ENCODE peak calls at places on chromosomes 13 and 19, in four cellular contexts. Q is astrocyte of the cerebellum, F is mesendoderm, B is heart left ventricle. O is an unnamed sample.

GRCh38 chr19:5064896-5065295 is 96.0 kb downstream of the KDM4B start:
- DNase-seq in Q (no peak), F (no peak), B (no peak), O (no peak)

GRCh38 chr13:109145631-109146030 is 516.2 kb downstream of the MYO16 start:
- DNase-seq in Q (peak), F (peak), B (no peak), O (peak)

GRCh38 chr19:10809693-10810285 is 26.2 kb downstream of the TMED1 start:
- DNase-seq in Q (no peak), F (no peak), B (no peak), O (no peak)

GRCh38 chr19:7115721-7116120 is 46.2 kb downstream of the ZNF557 start:
- DNase-seq in Q (no peak), F (no peak), B (no peak), O (no peak)

GRCh38 chr19:3186377-3186688 is 603 bp downstream of the NCLN start:
- DNase-seq in Q (no peak), F (no peak), B (peak), O (no peak)

GRCh38 chr19:41531438-41532311 is 44.3 kb upstream of the CEACAM21 start:
- DNase-seq in Q (no peak), F (peak), B (peak), O (no peak)

GRCh38 chr19:1289395-1290244 is 3.9 kb downstream of the EFNA2 start:
- DNase-seq in Q (no peak), F (no peak), B (no peak), O (peak)

GRCh38 chr19:52946322-52947310 is 16.1 kb downstream of the ZNF816 start:
- DNase-seq in Q (no peak), F (peak), B (peak), O (peak)

GRCh38 chr19:898663-899062 is 5.4 kb downstream of the RNU6-9 start:
- DNase-seq in Q (no peak), F (no peak), B (no peak), O (peak)

GRCh38 chr13:29849071-29849541 is 1.3 kb downstream of the UBL3 start:
- DNase-seq in Q (no peak), F (peak), B (no peak), O (peak)

GRCh38 chr13:68927387-68928026 is 1180.1 kb upstream of the ATXN8OS start:
- DNase-seq in Q (peak), F (peak), B (no peak), O (peak)

GRCh38 chr13:24261566-24261965 is 47.8 kb upstream of the C1QTNF9 start:
- DNase-seq in Q (no peak), F (no peak), B (no peak), O (no peak)

GRCh38 chr19:18023596-18024212 is 15.7 kb downstream of the ARRDC2 start:
- DNase-seq in Q (no peak), F (no peak), B (peak), O (peak)

GRCh38 chr19:30105316-30105715 is 163.3 kb downstream of the URI1 start:
- DNase-seq in Q (no peak), F (no peak), B (no peak), O (no peak)

GRCh38 chr19:13790354-13790753 is 4.9 kb upstream of the ZSWIM4 start:
- DNase-seq in Q (no peak), F (no peak), B (no peak), O (no peak)

GRCh38 chr19:10961073-10961762 is 388 bp downstream of the SMARCA4 start:
- DNase-seq in Q (no peak), F (peak), B (peak), O (peak)

GRCh38 chr19:2167896-2168618 is 4.3 kb downstream of the DOT1L start:
- DNase-seq in Q (no peak), F (no peak), B (peak), O (peak)

GRCh38 chr19:12484371-12485322 is at the start of gene ZNF709:
- DNase-seq in Q (peak), F (peak), B (peak), O (peak)

GRCh38 chr13:61417171-61417570 is 1.5 kb upstream of the PCDH20 start:
- DNase-seq in Q (no peak), F (no peak), B (no peak), O (no peak)

GRCh38 chr13:61413572-61413971 is 2.1 kb downstream of the PCDH20 start:
- DNase-seq in Q (no peak), F (peak), B (no peak), O (peak)

GRCh38 chr13:61414686-61415664 is 674 bp downstream of the PCDH20 start:
- DNase-seq in Q (peak), F (peak), B (peak), O (peak)

GRCh38 chr13:61414136-61414535 is 1.5 kb downstream of the PCDH20 start:
- DNase-seq in Q (no peak), F (peak), B (no peak), O (peak)

GRCh38 chr13:61415749-61416148 is at the start of gene PCDH20:
- DNase-seq in Q (peak), F (no peak), B (no peak), O (no peak)
- H3K4me3 ChIP-seq in Q (peak), F (peak), B (peak), O (peak)

DNA sequence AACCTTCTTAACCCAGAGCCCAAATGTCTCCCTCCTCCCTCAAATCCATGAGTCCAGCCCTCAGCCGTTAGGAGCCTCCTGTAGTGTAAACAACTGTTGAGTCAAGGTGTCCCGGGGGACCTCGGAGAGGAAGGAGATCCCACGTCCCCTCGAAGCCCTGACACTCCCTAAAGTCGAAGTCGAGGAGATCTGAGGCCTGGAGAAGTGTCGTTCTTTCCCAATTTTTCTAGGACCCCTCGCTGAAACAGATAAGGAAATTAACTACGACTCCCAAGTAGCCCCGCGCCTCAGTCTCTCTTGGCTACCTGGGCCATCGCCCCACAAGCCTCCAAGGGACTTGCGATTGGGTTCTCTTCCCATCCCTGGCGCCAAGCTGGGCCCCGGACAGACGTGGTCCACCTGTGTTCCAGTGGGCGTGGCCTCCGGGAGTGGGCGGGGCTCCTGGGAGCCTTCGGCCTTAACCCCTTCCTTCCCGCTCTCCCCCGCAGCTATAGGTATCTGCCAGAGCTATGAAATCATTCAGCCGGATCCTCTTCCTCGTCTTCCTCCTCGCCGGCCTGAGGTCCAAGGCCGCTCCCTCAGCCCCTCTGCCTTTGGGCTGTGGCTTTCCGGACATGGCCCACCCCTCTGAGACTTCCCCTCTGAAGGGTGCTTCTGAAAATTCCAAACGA is 869 bp downstream of the GFY start:
- DNase-seq in Q (no peak), F (peak), B (no peak), O (peak)
- H3K4me3 ChIP-seq in Q (no peak), F (no peak), B (no peak), O (peak)

DNA sequence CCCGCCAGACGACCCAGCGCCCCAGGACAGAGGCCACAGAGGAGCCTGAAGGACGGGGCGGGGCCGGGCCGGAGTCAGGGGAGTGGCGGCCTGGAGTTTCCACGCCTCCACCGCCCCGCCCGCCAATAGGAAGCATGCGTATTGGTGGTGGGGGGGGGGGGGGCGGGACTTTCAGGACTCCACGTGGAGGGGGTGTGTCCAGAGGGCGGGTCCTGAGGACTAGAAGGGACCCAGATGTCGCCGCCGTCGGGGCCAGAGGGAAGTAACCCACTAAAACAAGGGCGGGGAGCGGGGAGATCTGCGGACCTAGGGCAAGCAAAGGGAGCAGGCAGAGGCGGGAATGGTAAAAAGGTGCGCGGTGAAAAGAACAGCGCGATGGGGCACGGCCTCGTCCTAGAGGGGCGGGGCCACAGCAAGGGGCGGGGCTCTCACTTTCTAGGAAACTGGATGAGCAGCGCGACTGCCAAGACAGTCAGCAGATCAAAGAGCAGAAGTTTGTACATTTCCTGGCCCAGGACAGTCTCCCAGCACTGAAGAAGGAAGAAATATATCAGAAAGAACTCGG is 2.8 kb upstream of the LENG1 start:
- DNase-seq in Q (no peak), F (peak), B (peak), O (peak)
- H3K4me3 ChIP-seq in Q (peak), F (no peak), B (peak), O (peak)

GRCh38 chr13:36675213-36675536 is 1.4 kb downstream of the SERTM1 start:
- DNase-seq in Q (no peak), F (no peak), B (no peak), O (peak)

GRCh38 chr13:36674337-36675212 is 755 bp downstream of the SERTM1 start:
- DNase-seq in Q (no peak), F (peak), B (no peak), O (peak)

GRCh38 chr13:36673838-36674326 is at the start of gene SERTM1:
- DNase-seq in Q (no peak), F (peak), B (peak), O (peak)

DNA sequence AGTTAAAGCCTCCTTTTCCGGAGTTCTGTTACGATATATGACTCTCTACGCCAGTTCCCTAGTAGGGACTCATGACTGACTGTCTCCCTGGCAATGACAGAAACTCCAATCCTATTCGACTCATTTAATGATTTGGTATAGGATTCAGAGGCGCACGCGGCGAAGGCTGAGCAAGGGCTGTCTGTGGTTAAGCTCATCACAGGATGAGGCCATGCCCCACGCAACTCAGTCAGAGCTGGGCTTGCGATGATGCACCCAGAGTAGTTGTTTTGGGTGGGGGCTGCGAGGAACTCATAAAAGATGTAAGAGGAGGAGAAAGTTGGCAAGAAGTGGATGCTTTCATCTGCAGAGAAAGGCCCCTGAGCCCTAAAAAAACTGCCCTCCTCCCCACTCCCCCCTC is 468 bp upstream of the SERTM1 start:
- DNase-seq in Q (no peak), F (no peak), B (no peak), O (peak)
- H3K4me3 ChIP-seq in Q (peak), F (no peak), B (no peak), O (peak)

GRCh38 chr19:16888629-16889371 is at the start of gene F2RL3:
- DNase-seq in Q (no peak), F (no peak), B (peak), O (peak)
- H3K4me3 ChIP-seq in Q (no peak), F (no peak), B (peak), O (no peak)

DNA sequence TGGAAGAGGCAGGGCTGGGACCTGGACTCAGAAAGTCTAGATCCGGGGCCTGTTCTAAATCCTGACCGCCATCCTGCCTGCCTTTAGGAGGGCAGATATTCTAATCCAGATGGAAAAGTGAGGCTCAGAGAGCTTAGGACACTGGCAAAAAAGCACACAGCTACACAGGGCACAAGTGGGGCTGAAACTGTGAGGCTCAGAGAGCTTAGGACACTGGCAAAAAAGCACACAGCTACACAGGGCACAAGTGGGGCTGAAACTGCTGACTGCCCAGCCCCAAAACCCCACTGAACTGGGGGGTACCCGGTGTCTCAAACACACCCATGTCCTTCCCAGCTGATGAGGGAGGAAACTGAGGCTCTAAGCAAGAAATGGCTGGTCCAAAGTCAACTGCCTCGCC is 2.0 kb downstream of the AKT1S1 start:
- DNase-seq in Q (no peak), F (no peak), B (no peak), O (no peak)
- H3K4me3 ChIP-seq in Q (peak), F (no peak), B (no peak), O (no peak)

GRCh38 chr13:110563463-110563774 is 1.9 kb upstream of the RAB20 start:
- DNase-seq in Q (no peak), F (no peak), B (no peak), O (no peak)
- H3K4me3 ChIP-seq in Q (no peak), F (no peak), B (no peak), O (no peak)